ENCODE peak calls at places on chromosomes 5 and 9, in ten cellular contexts. D is cardiac muscle cell, B is prostate gland, I is neural progenitor cell, G is A549, R is psoas muscle, E is right lobe of liver, K is Peyer's patch, M is upper lobe of right lung, U is thyroid gland. O is an unnamed sample. For H3K4me1, the result is how much of the 10 kb centered on the place peaks cover.

GRCh38 chr5:148791334-148791667 is 35.1 kb upstream of the ADRB2 start:
- DNase-seq in R (no peak), E (no peak), G (no peak), I (no peak), M (no peak), D (no peak), B (no peak), K (no peak), U (no peak), O (no peak)

GRCh38 chr5:10376530-10376929 is 23.0 kb downstream of the MARCHF6 start:
- DNase-seq in U (no peak), B (no peak), G (no peak), I (no peak), D (no peak), E (no peak), M (no peak), R (no peak), K (no peak), O (no peak)

GRCh38 chr9:82475584-82476328 is 487.2 kb downstream of the SPATA31D1 start:
- DNase-seq in D (no peak), M (no peak), G (no peak), K (no peak), U (no peak), I (no peak), B (no peak), R (no peak), E (no peak), O (no peak)

GRCh38 chr9:37100317-37100716 is 20.1 kb upstream of the ZCCHC7 start:
- DNase-seq in D (no peak), M (no peak), E (no peak), R (no peak), G (no peak), B (no peak), K (no peak), I (peak), U (no peak), O (no peak)

GRCh38 chr9:15965246-15965745 is 412.5 kb downstream of the CCDC171 start:
- DNase-seq in B (no peak), E (no peak), M (no peak), I (no peak), D (peak), G (no peak), U (no peak), K (no peak), R (no peak), O (no peak)

GRCh38 chr5:77924081-77924480 is 147.9 kb upstream of the TBCA start:
- DNase-seq in I (no peak), D (no peak), G (no peak), E (no peak), B (no peak), U (no peak), M (no peak), R (no peak), K (no peak), O (no peak)

GRCh38 chr5:53327811-53328331 is 152.6 kb upstream of the FST start:
- DNase-seq in B (no peak), R (no peak), G (no peak), I (no peak), K (no peak), E (no peak), D (no peak), M (no peak), U (no peak), O (no peak)

GRCh38 chr9:5557606-5558587 is 47.6 kb downstream of the PDCD1LG2 start:
- DNase-seq in I (peak), R (no peak), U (no peak), E (no peak), K (peak), G (no peak), D (peak), B (no peak), M (no peak), O (no peak)

GRCh38 chr5:133907075-133907474 is 61.4 kb downstream of the C5orf15 start:
- DNase-seq in K (no peak), B (no peak), I (no peak), M (no peak), D (no peak), E (no peak), U (no peak), R (peak), G (no peak), O (no peak)

GRCh38 chr5:11449217-11449616 is 455.0 kb downstream of the CTNND2 start:
- DNase-seq in K (no peak), M (no peak), E (no peak), U (no peak), D (no peak), I (peak), B (no peak), G (no peak), R (no peak), O (no peak)

GRCh38 chr5:56102885-56103284 is 108.1 kb upstream of the IL6ST start:
- DNase-seq in K (no peak), B (no peak), I (no peak), E (no peak), D (no peak), M (no peak), R (no peak), G (no peak), U (no peak), O (no peak)

GRCh38 chr5:59764361-59764760 is 129.2 kb downstream of the PDE4D start:
- DNase-seq in B (no peak), R (no peak), I (no peak), U (no peak), E (no peak), D (no peak), M (no peak), G (no peak), K (no peak), O (no peak)

GRCh38 chr5:169629847-169630548 is 7.1 kb upstream of the DOCK2 start:
- DNase-seq in D (peak), U (no peak), G (peak), M (no peak), B (no peak), K (no peak), I (no peak), R (no peak), E (no peak), O (no peak)

GRCh38 chr5:96648598-96648997 is 13.6 kb upstream of the CAST start:
- DNase-seq in U (no peak), M (no peak), B (peak), I (no peak), E (no peak), G (no peak), D (no peak), R (no peak), K (no peak), O (no peak)

GRCh38 chr5:180541710-180542109 is 47.5 kb downstream of the CNOT6 start:
- DNase-seq in M (no peak), K (no peak), I (no peak), E (no peak), D (no peak), G (no peak), U (no peak), R (no peak), B (no peak), O (no peak)

GRCh38 chr9:72533322-72533721 is 11.9 kb downstream of the TMC1 start:
- DNase-seq in R (no peak), K (no peak), U (no peak), E (no peak), I (no peak), B (peak), M (no peak), D (no peak), G (no peak), O (no peak)

GRCh38 chr9:15725953-15726352 is 173.1 kb downstream of the CCDC171 start:
- DNase-seq in G (no peak), I (no peak), R (no peak), E (no peak), K (no peak), M (no peak), U (no peak), B (no peak), D (no peak), O (no peak)

GRCh38 chr5:177124486-177124991 is 9.0 kb upstream of the NSD1 start:
- DNase-seq in U (no peak), D (no peak), M (no peak), E (no peak), R (peak), I (no peak), B (no peak), K (peak), G (no peak), O (no peak)

GRCh38 chr5:73451218-73452130 is 2.9 kb upstream of the FOXD1 start:
- DNase-seq in K (peak), D (peak), M (peak), B (peak), G (no peak), U (peak), R (peak), I (peak), E (peak), O (no peak)

GRCh38 chr5:174410716-174411512 is 313.5 kb upstream of the MSX2 start:
- DNase-seq in I (no peak), K (no peak), D (no peak), M (no peak), R (no peak), U (no peak), E (no peak), B (no peak), G (peak), O (no peak)
- TF ChIP-seq CTCF in I (no peak), K (no peak), D (no peak), M (no peak), R (no peak), U (no peak), E (no peak), B (no peak), G (no peak), O (no peak)

GRCh38 chr9:114613919-114614318 is 2.8 kb downstream of the TMEM268 start:
- DNase-seq in M (no peak), E (no peak), G (no peak), K (no peak), U (no peak), D (no peak), B (no peak), R (no peak), I (no peak), O (no peak)

GRCh38 chr9:114613087-114613486 is 2.0 kb downstream of the TMEM268 start:
- DNase-seq in D (no peak), K (no peak), E (no peak), M (no peak), U (no peak), G (no peak), R (no peak), I (no peak), B (peak), O (no peak)

GRCh38 chr9:114612272-114612923 is 1.3 kb downstream of the TMEM268 start:
- DNase-seq in M (peak), B (no peak), E (no peak), D (no peak), R (peak), I (no peak), K (peak), U (no peak), G (no peak), O (no peak)

GRCh38 chr9:114614373-114614772 is 3.3 kb downstream of the TMEM268 start:
- DNase-seq in G (no peak), U (no peak), I (no peak), E (no peak), R (no peak), B (no peak), M (no peak), D (no peak), K (no peak), O (no peak)

GRCh38 chr9:114611516-114612271 is 603 bp downstream of the TMEM268 start:
- DNase-seq in K (peak), U (peak), E (peak), M (peak), G (peak), R (peak), D (peak), B (peak), I (no peak), O (peak)
- H3K4me1 ChIP-seq in K (under half), U (under half), E (under half), M (under half), G (under half), R (under half), D (under half), B (under half), I (under half), O (under half)

GRCh38 chr9:80400624-80401230 is 829.0 kb downstream of the TLE4 start:
- DNase-seq in E (no peak), B (no peak), D (no peak), R (no peak), I (no peak), G (no peak), K (no peak), U (no peak), M (no peak), O (no peak)

GRCh38 chr9:80407220-80407619 is 835.5 kb downstream of the TLE4 start:
- DNase-seq in M (no peak), K (no peak), I (no peak), R (no peak), E (no peak), D (no peak), G (no peak), B (no peak), U (no peak), O (no peak)

GRCh38 chr9:80401243-80401642 is 829.5 kb downstream of the TLE4 start:
- DNase-seq in G (no peak), M (no peak), I (no peak), D (no peak), U (no peak), E (no peak), R (no peak), K (no peak), B (no peak), O (no peak)
- H3K4me3 ChIP-seq in G (no peak), M (no peak), I (no peak), D (no peak), U (no peak), E (no peak), R (no peak), K (no peak), B (no peak), O (no peak)

DNA sequence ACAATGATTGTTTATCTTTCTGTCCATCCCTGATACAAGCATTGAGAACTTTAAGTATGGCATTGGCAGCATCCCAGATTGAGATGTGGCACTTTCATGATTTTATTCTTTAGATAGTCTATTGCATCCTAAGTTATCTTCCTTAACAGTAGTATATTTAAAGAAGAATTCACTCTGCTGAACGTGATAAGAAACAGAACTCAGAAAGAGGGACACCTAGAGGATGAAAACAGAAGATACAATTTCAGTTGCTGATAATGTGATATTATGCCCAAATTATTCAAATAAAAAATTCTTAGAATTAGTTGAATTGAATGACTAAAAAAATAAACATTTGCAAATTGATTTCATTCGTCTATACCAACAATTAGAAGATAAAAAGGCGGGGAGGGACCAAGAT is 218.1 kb upstream of the DMRTA1 start:
- DNase-seq in G (no peak), E (no peak), U (no peak), M (no peak), R (no peak), K (no peak), B (no peak), D (peak), I (no peak), O (no peak)
- TF ChIP-seq CTCF in G (no peak), E (peak), U (no peak), M (peak), R (no peak), K (peak), B (no peak), D (peak), I (peak), O (no peak)